ENCODE peak calls at places on chromosome 15, in seven cellular contexts. One of them, this sample, is unnamed.

GRCh38 chr15:65264877-65265430 is 21.7 kb downstream of the PARP16 start:
- DNase-seq in foreskin fibroblast: no peak
- DNase-seq in Panc1: no peak
- DNase-seq in dorsolateral prefrontal cortex: no peak
- DNase-seq in aorta: no peak
- DNase-seq in breast epithelium: no peak
- DNase-seq in heart left ventricle: no peak
- DNase-seq in this sample: no peak

GRCh38 chr15:58988011-58988785 is 735 bp downstream of the RNF111 start:
- DNase-seq in heart left ventricle: peak; percentile 81
- DNase-seq in breast epithelium: no peak
- DNase-seq in dorsolateral prefrontal cortex: peak; percentile 45
- DNase-seq in aorta: peak; percentile 88
- DNase-seq in Panc1: peak; percentile 24
- DNase-seq in foreskin fibroblast: peak; percentile 30
- DNase-seq in this sample: no peak

GRCh38 chr15:74252291-74253080 is 16.4 kb downstream of the CCDC33 start:
- DNase-seq in foreskin fibroblast: no peak
- DNase-seq in Panc1: no peak
- DNase-seq in dorsolateral prefrontal cortex: no peak
- DNase-seq in breast epithelium: no peak
- DNase-seq in heart left ventricle: peak; percentile 53
- DNase-seq in aorta: no peak
- DNase-seq in this sample: no peak

GRCh38 chr15:31108836-31109235 is 7.3 kb upstream of the TRPM1 start:
- DNase-seq in Panc1: no peak
- DNase-seq in aorta: no peak
- DNase-seq in foreskin fibroblast: no peak
- DNase-seq in dorsolateral prefrontal cortex: no peak
- DNase-seq in breast epithelium: no peak
- DNase-seq in heart left ventricle: no peak
- DNase-seq in this sample: no peak

GRCh38 chr15:64883997-64884511 is 27.6 kb upstream of the ANKDD1A start:
- DNase-seq in aorta: peak; percentile 93
- DNase-seq in foreskin fibroblast: peak; percentile 90
- DNase-seq in heart left ventricle: peak; percentile 81
- DNase-seq in breast epithelium: no peak
- DNase-seq in dorsolateral prefrontal cortex: peak; percentile 49
- DNase-seq in Panc1: peak; percentile 84
- DNase-seq in this sample: peak; percentile 64

GRCh38 chr15:73109751-73110150 is 57.5 kb downstream of the NEO1 start:
- DNase-seq in foreskin fibroblast: no peak
- DNase-seq in aorta: no peak
- DNase-seq in breast epithelium: no peak
- DNase-seq in dorsolateral prefrontal cortex: no peak
- DNase-seq in Panc1: no peak
- DNase-seq in heart left ventricle: no peak
- DNase-seq in this sample: no peak

GRCh38 chr15:38053244-38053643 is 118.8 kb downstream of the TMCO5A start:
- DNase-seq in breast epithelium: no peak
- DNase-seq in foreskin fibroblast: no peak
- DNase-seq in heart left ventricle: no peak
- DNase-seq in Panc1: no peak
- DNase-seq in aorta: no peak
- DNase-seq in dorsolateral prefrontal cortex: no peak
- DNase-seq in this sample: no peak

GRCh38 chr15:78149805-78150751 is 916 bp downstream of the IDH3A start:
- DNase-seq in heart left ventricle: no peak
- DNase-seq in dorsolateral prefrontal cortex: no peak
- DNase-seq in foreskin fibroblast: no peak
- DNase-seq in aorta: no peak
- DNase-seq in Panc1: no peak
- DNase-seq in breast epithelium: no peak
- DNase-seq in this sample: no peak

GRCh38 chr15:39396979-39397615 is 183.8 kb upstream of the THBS1 start:
- DNase-seq in Panc1: no peak
- DNase-seq in foreskin fibroblast: no peak
- DNase-seq in breast epithelium: no peak
- DNase-seq in aorta: peak; percentile 59
- DNase-seq in heart left ventricle: no peak
- DNase-seq in dorsolateral prefrontal cortex: no peak
- DNase-seq in this sample: no peak

GRCh38 chr15:89179966-89180875 is 41.2 kb downstream of the RLBP1 start:
- DNase-seq in dorsolateral prefrontal cortex: no peak
- DNase-seq in aorta: no peak
- DNase-seq in foreskin fibroblast: no peak
- DNase-seq in heart left ventricle: no peak
- DNase-seq in breast epithelium: no peak
- DNase-seq in Panc1: no peak
- DNase-seq in this sample: no peak

GRCh38 chr15:58275785-58276184 is 137.6 kb downstream of the AQP9 start:
- DNase-seq in heart left ventricle: no peak
- DNase-seq in breast epithelium: no peak
- DNase-seq in foreskin fibroblast: no peak
- DNase-seq in aorta: no peak
- DNase-seq in Panc1: no peak
- DNase-seq in dorsolateral prefrontal cortex: no peak
- DNase-seq in this sample: no peak

GRCh38 chr15:38563723-38564519 is 693 bp downstream of the RASGRP1 start:
- DNase-seq in aorta: peak; percentile 75
- DNase-seq in dorsolateral prefrontal cortex: peak; percentile 61
- DNase-seq in breast epithelium: peak; percentile 42
- DNase-seq in Panc1: peak; percentile 13
- DNase-seq in heart left ventricle: peak; percentile 49
- DNase-seq in foreskin fibroblast: peak; percentile 25
- DNase-seq in this sample: no peak

GRCh38 chr15:59160880-59161593 is 45.6 kb upstream of the LDHAL6B start:
- DNase-seq in foreskin fibroblast: no peak
- DNase-seq in dorsolateral prefrontal cortex: peak; percentile 54
- DNase-seq in Panc1: peak; percentile 2
- DNase-seq in heart left ventricle: no peak
- DNase-seq in aorta: no peak
- DNase-seq in breast epithelium: no peak
- DNase-seq in this sample: no peak

DNA sequence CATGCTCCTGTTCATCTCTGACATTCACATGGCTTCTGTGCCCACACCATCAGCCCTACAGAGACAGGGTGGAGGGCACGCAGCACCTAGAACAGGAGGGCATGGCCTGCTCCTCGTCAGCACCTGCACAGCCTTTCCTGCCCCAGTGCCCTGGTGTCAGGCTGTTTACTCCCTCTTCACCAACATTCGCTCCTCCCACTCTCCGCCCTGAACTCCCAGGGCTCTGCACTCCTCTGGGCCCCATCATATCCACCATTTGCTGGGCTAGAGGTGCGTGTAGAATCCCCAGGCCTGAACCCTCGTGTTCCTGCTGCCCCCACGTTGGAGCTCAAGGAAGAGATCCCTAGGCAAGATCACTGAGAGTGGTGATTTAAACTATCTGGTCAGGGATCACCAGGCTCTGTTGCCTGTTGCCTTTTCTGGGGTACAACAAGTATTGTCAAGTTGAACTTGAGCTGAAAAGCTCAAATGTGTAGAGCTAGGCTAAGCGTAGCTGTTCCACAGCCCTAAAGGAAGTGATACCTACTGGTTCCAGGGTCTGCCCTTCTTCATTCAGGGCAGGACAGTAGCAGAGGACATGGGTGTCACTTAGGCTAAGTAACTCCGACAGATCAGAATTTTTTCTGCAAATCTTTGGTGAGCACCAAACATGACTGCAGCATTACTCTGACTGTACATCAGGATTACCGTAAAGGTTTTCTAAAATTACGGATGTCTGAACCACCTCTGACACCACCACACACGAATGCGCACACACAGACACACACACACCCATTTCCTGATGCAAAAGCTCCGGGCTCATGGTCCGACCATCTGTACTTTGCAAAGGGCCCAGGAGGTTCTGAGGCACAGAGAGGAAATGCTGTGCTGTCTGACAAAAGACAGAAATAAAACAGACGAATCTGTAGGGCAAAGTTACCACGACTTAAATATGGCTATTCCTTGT is 43.7 kb upstream of the GNB5 start:
- DNase-seq in heart left ventricle: no peak
- DNase-seq in aorta: no peak
- DNase-seq in dorsolateral prefrontal cortex: no peak
- DNase-seq in breast epithelium: no peak
- DNase-seq in Panc1: no peak
- DNase-seq in foreskin fibroblast: no peak
- DNase-seq in this sample: no peak
- H3K4me3 ChIP-seq in heart left ventricle: no peak overlapping the region
- H3K4me3 ChIP-seq in aorta: no peak overlapping the region
- H3K4me3 ChIP-seq in dorsolateral prefrontal cortex: no peak overlapping the region
- H3K4me3 ChIP-seq in breast epithelium: no peak overlapping the region
- H3K4me3 ChIP-seq in Panc1: no peak overlapping the region
- H3K4me3 ChIP-seq in foreskin fibroblast: no peak overlapping the region
- H3K4me3 ChIP-seq in this sample: no peak overlapping the region

DNA sequence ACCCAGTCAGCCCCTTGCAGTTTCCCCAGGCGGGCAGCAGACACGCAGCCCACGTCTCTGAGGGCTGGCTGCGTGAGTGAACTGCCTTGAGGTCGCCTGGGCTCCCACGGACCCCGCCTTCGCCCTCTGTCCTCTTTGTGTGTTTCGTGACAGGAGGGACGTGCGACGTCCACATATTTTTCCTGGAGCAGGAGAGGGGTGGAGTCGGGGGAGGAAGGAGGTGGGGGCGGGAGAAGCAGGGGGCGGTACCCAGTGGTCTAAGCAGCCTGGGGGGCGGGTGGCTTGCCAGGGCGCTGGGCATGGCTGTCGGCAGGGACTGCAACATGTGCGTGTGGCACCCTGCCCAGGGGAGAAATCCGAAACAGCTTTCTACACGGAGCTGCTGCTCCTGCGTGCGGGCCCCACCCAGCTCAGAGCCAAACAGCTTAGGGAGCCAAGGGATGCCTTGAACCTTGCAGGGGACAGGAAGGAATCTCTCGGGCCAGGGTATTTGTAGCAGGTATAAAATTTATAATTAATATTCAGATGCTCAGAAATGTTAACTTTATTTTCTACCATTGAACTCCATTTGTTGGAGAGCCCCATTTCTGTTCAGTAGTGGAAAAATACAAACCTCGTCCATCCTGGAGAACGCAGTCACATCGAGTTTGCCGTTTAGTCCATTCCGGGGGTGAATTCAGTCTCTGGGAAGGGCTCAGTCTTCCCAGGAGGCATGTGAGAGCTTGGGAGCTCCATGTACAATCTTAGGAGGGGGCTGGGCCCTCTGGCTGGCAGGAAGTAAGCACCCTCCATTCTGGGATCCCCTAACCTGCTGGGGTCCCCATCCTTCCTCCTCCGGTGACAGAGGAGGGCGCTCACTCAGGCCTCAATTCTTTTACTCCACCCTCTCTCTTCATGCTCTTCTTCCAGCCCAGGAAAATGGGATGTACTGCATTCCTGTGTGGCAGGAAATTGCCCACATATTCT is 79.1 kb upstream of the MEF2A start:
- DNase-seq in dorsolateral prefrontal cortex: peak; percentile 76
- DNase-seq in heart left ventricle: peak; percentile 87
- DNase-seq in breast epithelium: peak; percentile 46
- DNase-seq in foreskin fibroblast: peak; percentile 91
- DNase-seq in Panc1: no peak
- DNase-seq in aorta: peak; percentile 95
- DNase-seq in this sample: no peak
- H3K4me3 ChIP-seq in dorsolateral prefrontal cortex: peak overlapping the region; percentile 50
- H3K4me3 ChIP-seq in heart left ventricle: peak overlapping the region; percentile 36
- H3K4me3 ChIP-seq in breast epithelium: peak overlapping the region; percentile 36
- H3K4me3 ChIP-seq in foreskin fibroblast: peak overlapping the region; percentile 32
- H3K4me3 ChIP-seq in Panc1: peak overlapping the region; percentile 51
- H3K4me3 ChIP-seq in aorta: peak overlapping the region; percentile 3
- H3K4me3 ChIP-seq in this sample: peak overlapping the region; percentile 37

GRCh38 chr15:43243246-43243645 is 22.4 kb upstream of the EPB42 start:
- DNase-seq in breast epithelium: no peak
- DNase-seq in Panc1: no peak
- DNase-seq in dorsolateral prefrontal cortex: no peak
- DNase-seq in heart left ventricle: no peak
- DNase-seq in aorta: no peak
- DNase-seq in foreskin fibroblast: no peak
- DNase-seq in this sample: no peak

GRCh38 chr15:43242616-43243015 is 21.8 kb upstream of the EPB42 start:
- DNase-seq in heart left ventricle: no peak
- DNase-seq in aorta: no peak
- DNase-seq in dorsolateral prefrontal cortex: no peak
- DNase-seq in Panc1: no peak
- DNase-seq in foreskin fibroblast: no peak
- DNase-seq in breast epithelium: no peak
- DNase-seq in this sample: no peak

GRCh38 chr15:43239732-43240491 is 19.1 kb upstream of the EPB42 start:
- DNase-seq in dorsolateral prefrontal cortex: no peak
- DNase-seq in breast epithelium: no peak
- DNase-seq in aorta: no peak
- DNase-seq in heart left ventricle: no peak
- DNase-seq in Panc1: no peak
- DNase-seq in foreskin fibroblast: no peak
- DNase-seq in this sample: no peak

GRCh38 chr15:43238691-43239131 is 17.9 kb upstream of the EPB42 start:
- DNase-seq in Panc1: no peak
- DNase-seq in foreskin fibroblast: no peak
- DNase-seq in aorta: no peak
- DNase-seq in heart left ventricle: no peak
- DNase-seq in breast epithelium: no peak
- DNase-seq in dorsolateral prefrontal cortex: no peak
- DNase-seq in this sample: no peak

GRCh38 chr15:43241100-43241499 is 20.3 kb upstream of the EPB42 start:
- DNase-seq in dorsolateral prefrontal cortex: no peak
- DNase-seq in heart left ventricle: no peak
- DNase-seq in aorta: peak; percentile 75
- DNase-seq in Panc1: no peak
- DNase-seq in breast epithelium: peak; percentile 44
- DNase-seq in foreskin fibroblast: peak; percentile 20
- DNase-seq in this sample: no peak
- H3K4me3 ChIP-seq in dorsolateral prefrontal cortex: no peak overlapping the region
- H3K4me3 ChIP-seq in heart left ventricle: no peak overlapping the region
- H3K4me3 ChIP-seq in aorta: no peak overlapping the region
- H3K4me3 ChIP-seq in Panc1: no peak overlapping the region
- H3K4me3 ChIP-seq in breast epithelium: no peak overlapping the region
- H3K4me3 ChIP-seq in foreskin fibroblast: no peak overlapping the region
- H3K4me3 ChIP-seq in this sample: no peak overlapping the region

GRCh38 chr15:100903191-100903590 is 16.0 kb upstream of the LRRK1 start:
- DNase-seq in breast epithelium: no peak
- DNase-seq in aorta: no peak
- DNase-seq in dorsolateral prefrontal cortex: no peak
- DNase-seq in foreskin fibroblast: no peak
- DNase-seq in heart left ventricle: no peak
- DNase-seq in Panc1: no peak
- DNase-seq in this sample: no peak

GRCh38 chr15:100902436-100903190 is 16.5 kb upstream of the LRRK1 start:
- DNase-seq in foreskin fibroblast: peak; percentile 74
- DNase-seq in Panc1: no peak
- DNase-seq in aorta: peak; percentile 83
- DNase-seq in heart left ventricle: peak; percentile 82
- DNase-seq in breast epithelium: peak; percentile 93
- DNase-seq in dorsolateral prefrontal cortex: no peak
- DNase-seq in this sample: peak; percentile 81

GRCh38 chr15:100900895-100901169 is 18.3 kb upstream of the LRRK1 start:
- DNase-seq in aorta: no peak
- DNase-seq in foreskin fibroblast: no peak
- DNase-seq in dorsolateral prefrontal cortex: no peak
- DNase-seq in breast epithelium: no peak
- DNase-seq in Panc1: no peak
- DNase-seq in heart left ventricle: no peak
- DNase-seq in this sample: no peak

GRCh38 chr15:100901296-100901695 is 17.9 kb upstream of the LRRK1 start:
- DNase-seq in Panc1: no peak
- DNase-seq in heart left ventricle: no peak
- DNase-seq in foreskin fibroblast: no peak
- DNase-seq in breast epithelium: no peak
- DNase-seq in aorta: no peak
- DNase-seq in dorsolateral prefrontal cortex: no peak
- DNase-seq in this sample: no peak

GRCh38 chr15:100901702-100902435 is 17.3 kb upstream of the LRRK1 start:
- DNase-seq in Panc1: no peak
- DNase-seq in aorta: no peak
- DNase-seq in dorsolateral prefrontal cortex: no peak
- DNase-seq in breast epithelium: peak; percentile 55
- DNase-seq in heart left ventricle: no peak
- DNase-seq in foreskin fibroblast: no peak
- DNase-seq in this sample: no peak
- H3K4me3 ChIP-seq in Panc1: no peak overlapping the region
- H3K4me3 ChIP-seq in aorta: no peak overlapping the region
- H3K4me3 ChIP-seq in dorsolateral prefrontal cortex: peak overlapping the region; percentile 13
- H3K4me3 ChIP-seq in breast epithelium: peak overlapping the region; percentile 25
- H3K4me3 ChIP-seq in heart left ventricle: peak overlapping the region; percentile 27
- H3K4me3 ChIP-seq in foreskin fibroblast: no peak overlapping the region
- H3K4me3 ChIP-seq in this sample: peak overlapping the region; percentile 18

This sample was measured in skeletal muscle cell.